ENCODE peak calls at places on chromosomes 16 and 17, in six cellular contexts. M is lower leg skin, L is tibial artery, X is breast epithelium, S is cardiac muscle cell, W is body of pancreas. D is an unnamed sample.

GRCh38 chr16:20910781-20911321 is 10.3 kb downstream of the LYRM1 start:
- DNase-seq in S (peak), W (no peak), L (no peak), X (no peak), M (no peak), D (no peak)

GRCh38 chr16:28100810-28101532 is 37.5 kb upstream of the GSG1L start:
- DNase-seq in W (no peak), X (no peak), M (peak), L (peak), S (no peak), D (peak)

GRCh38 chr16:79253100-79253631 is 347.4 kb downstream of the MAF start:
- DNase-seq in M (peak), S (no peak), X (no peak), L (no peak), W (peak), D (no peak)

GRCh38 chr16:11108466-11108805 is 147.6 kb downstream of the SOCS1 start:
- DNase-seq in M (no peak), X (no peak), L (peak), W (no peak), S (no peak), D (no peak)

GRCh38 chr17:50169121-50169764 is 3.4 kb downstream of the SGCA start:
- DNase-seq in L (no peak), W (peak), S (peak), M (no peak), X (no peak), D (no peak)

GRCh38 chr16:54446639-54447038 is 160.1 kb upstream of the IRX3 start:
- DNase-seq in L (peak), M (peak), S (peak), X (no peak), W (no peak), D (no peak)

GRCh38 chr17:40095944-40096791 is 4.2 kb downstream of the NR1D1 start:
- DNase-seq in X (no peak), S (no peak), M (no peak), L (no peak), W (peak), D (no peak)

GRCh38 chr17:17568772-17569195 is 22.7 kb downstream of the PEMT start:
- DNase-seq in L (no peak), M (no peak), S (peak), X (peak), W (peak), D (peak)

GRCh38 chr17:82600731-82601446 is 47.4 kb downstream of the WDR45B start:
- DNase-seq in L (no peak), M (no peak), X (no peak), W (no peak), S (no peak), D (no peak)

GRCh38 chr17:2101448-2102257 is 46.8 kb downstream of the HIC1 start:
- DNase-seq in M (no peak), W (peak), X (peak), S (no peak), L (peak), D (no peak)

GRCh38 chr16:74449470-74449869 is 28.2 kb upstream of the CLEC18B start:
- DNase-seq in W (peak), S (no peak), X (no peak), M (no peak), L (no peak), D (peak)

DNA sequence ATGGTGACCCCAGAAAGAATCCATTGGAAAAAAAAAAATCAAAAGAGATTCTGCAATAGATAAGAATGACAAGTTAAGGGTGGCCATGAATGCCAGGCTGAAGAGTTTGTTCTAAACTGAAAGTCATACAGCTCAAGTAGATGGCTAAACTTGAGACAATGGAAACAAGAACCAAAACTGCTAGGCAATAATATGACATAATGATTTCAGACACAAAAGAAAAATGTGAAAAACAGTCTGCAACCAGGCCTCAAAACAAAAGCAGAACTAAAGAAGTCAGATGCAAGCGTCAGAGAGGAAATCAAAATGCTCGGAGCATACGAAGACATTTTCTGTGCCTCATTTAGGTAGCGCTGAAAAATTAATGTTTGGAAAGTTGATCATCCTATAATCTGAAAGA is 54.4 kb upstream of the YPEL2 start:
- DNase-seq in L (no peak), S (no peak), M (no peak), W (no peak), X (no peak), D (no peak)
- H3K4me3 ChIP-seq in L (no peak), S (no peak), M (no peak), W (no peak), X (no peak), D (no peak)

GRCh38 chr16:68995011-68995504 is 110.4 kb upstream of the HAS3 start:
- DNase-seq in L (no peak), M (no peak), S (peak), W (peak), X (no peak), D (no peak)
- TF ChIP-seq CTCF in L (no peak), M (no peak), S (peak), W (peak), X (no peak), D (peak)

GRCh38 chr17:70344356-70345060 is 175.2 kb downstream of the KCNJ2 start:
- DNase-seq in X (no peak), W (no peak), S (peak), M (no peak), L (no peak), D (no peak)
- H3K4me3 ChIP-seq in X (peak), W (no peak), S (no peak), M (no peak), L (no peak), D (peak)

DNA sequence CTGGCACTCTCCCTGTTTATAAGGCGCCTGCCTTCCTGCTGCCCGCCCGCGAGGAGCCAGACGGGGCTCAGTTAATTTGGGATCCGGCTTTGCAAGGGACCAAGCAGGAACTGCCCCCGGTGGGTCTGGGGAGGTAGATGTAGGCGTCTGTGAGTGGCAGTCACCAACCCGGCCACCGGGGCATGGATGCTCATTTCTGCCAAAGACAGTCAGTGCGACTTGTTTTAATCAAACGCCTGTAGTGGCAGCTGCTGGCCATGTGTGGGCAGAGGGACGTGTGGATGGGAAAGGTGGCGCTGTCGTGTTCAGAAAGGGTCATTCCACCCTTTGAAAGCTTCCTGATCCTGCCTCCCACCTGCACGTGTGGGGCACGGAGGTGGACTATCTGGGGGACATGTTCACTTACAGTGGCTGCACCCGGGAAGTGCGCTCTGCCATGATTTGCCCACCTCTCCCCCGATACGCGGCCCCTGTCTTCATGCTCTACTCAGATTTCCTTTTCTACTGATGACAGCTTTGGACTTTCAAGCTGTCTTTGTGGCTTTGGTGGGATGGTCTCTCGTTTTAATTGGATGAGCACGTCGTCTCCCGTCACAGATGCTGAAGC is 60.3 kb upstream of the CIBAR2 start:
- DNase-seq in L (no peak), W (peak), X (no peak), M (peak), S (no peak), D (no peak)
- TF ChIP-seq CTCF in L (peak), W (peak), X (peak), M (no peak), S (peak), D (no peak)

GRCh38 chr17:9646556-9646905 is 1.2 kb downstream of the USP43 start:
- DNase-seq in S (no peak), X (no peak), L (no peak), M (peak), W (no peak), D (no peak)

GRCh38 chr17:9643611-9644010 is 1.7 kb upstream of the USP43 start:
- DNase-seq in M (no peak), S (no peak), L (no peak), W (no peak), X (no peak), D (no peak)

GRCh38 chr17:9647014-9647413 is 1.7 kb downstream of the USP43 start:
- DNase-seq in X (no peak), L (no peak), W (no peak), S (no peak), M (peak), D (no peak)

GRCh38 chr17:9644910-9645751 is at the start of gene USP43:
- DNase-seq in S (peak), X (peak), W (peak), M (peak), L (no peak), D (peak)

DNA sequence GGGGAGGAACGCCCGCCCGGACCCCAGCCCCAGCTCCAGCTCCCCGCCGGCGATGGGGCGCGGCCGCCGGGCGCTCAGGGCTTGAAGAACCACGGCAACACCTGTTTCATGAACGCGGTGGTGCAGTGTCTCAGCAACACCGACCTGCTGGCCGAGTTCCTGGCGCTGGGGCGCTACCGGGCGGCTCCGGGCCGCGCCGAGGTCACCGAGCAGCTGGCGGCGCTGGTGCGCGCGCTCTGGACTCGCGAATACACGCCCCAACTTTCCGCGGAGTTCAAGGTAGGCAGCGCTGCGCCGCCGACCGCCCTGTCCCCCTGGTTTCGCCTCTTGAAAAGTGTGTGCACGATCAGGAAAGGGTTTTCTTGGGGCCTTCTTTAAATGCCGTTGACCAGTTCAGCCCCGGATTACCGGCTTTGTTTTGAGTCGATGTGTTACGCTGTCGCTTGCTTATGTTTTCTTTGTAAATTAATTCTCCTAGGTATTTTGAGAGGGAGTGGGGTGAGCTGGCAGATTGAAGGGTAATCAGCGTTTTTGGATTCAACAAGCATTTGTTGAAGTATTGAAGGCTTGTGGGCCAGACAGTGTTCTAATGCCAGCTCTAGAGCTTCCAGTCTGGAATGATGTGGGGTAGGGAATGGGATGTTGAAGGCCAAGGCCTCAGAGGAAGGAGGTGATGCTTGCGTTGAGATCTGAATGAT is 690 bp downstream of the USP43 start:
- DNase-seq in X (peak), M (peak), S (peak), L (no peak), W (peak), D (no peak)
- H3K4me3 ChIP-seq in X (peak), M (peak), S (peak), L (peak), W (peak), D (peak)

D was measured in dorsolateral prefrontal cortex.